ENCODE peak calls at places on chromosomes 13 and 19, in five cellular contexts. O, P, Z, X and L are unnamed samples.

GRCh38 chr19:16315825-16316505 is 8.7 kb upstream of the KLF2 start:
- DNase-seq in O (no peak), P (peak), Z (peak), X (peak), L (no peak)

GRCh38 chr13:40665754-40666057 is 735 bp downstream of the FOXO1 start:
- DNase-seq in O (no peak), P (no peak), Z (peak), X (no peak), L (no peak)

GRCh38 chr19:17097593-17098126 is 22.1 kb downstream of the MYO9B start:
- DNase-seq in O (no peak), P (no peak), Z (no peak), X (no peak), L (no peak)

GRCh38 chr19:46289724-46290619 is 6.9 kb upstream of the HIF3A start:
- DNase-seq in O (no peak), P (no peak), Z (no peak), X (no peak), L (no peak)

GRCh38 chr13:113928701-113929627 is 44.9 kb downstream of the C13orf46 start:
- DNase-seq in O (no peak), P (peak), Z (peak), X (peak), L (peak)

GRCh38 chr19:45448887-45449299 is 18.9 kb upstream of the FOSB start:
- DNase-seq in O (no peak), P (no peak), Z (no peak), X (no peak), L (no peak)

GRCh38 chr19:45047188-45047797 is 8.4 kb downstream of the CLASRP start:
- DNase-seq in O (no peak), P (no peak), Z (no peak), X (no peak), L (no peak)

GRCh38 chr19:8505680-8506401 is 3.4 kb upstream of the PRAM1 start:
- DNase-seq in O (peak), P (peak), Z (peak), X (peak), L (peak)

GRCh38 chr13:101795025-101795424 is 342.6 kb downstream of the ITGBL1 start:
- DNase-seq in O (no peak), P (no peak), Z (no peak), X (no peak), L (no peak)

GRCh38 chr13:28505543-28506135 is 10.7 kb upstream of the FLT1 start:
- DNase-seq in O (no peak), P (no peak), Z (no peak), X (no peak), L (no peak)
- TF ChIP-seq CTCF in O (no peak), P (no peak), Z (no peak), X (no peak), L (no peak)

GRCh38 chr13:23510979-23511735 is 59.1 kb upstream of the TNFRSF19 start:
- DNase-seq in O (peak), P (no peak), Z (no peak), X (no peak), L (no peak)
- TF ChIP-seq CTCF in O (peak), P (no peak), Z (peak), X (peak), L (peak)

GRCh38 chr13:28459911-28460310 is 35.0 kb downstream of the FLT1 start:
- DNase-seq in O (no peak), P (no peak), Z (no peak), X (no peak), L (no peak)
- TF ChIP-seq CTCF in O (no peak), P (no peak), Z (no peak), X (no peak), L (no peak)

DNA sequence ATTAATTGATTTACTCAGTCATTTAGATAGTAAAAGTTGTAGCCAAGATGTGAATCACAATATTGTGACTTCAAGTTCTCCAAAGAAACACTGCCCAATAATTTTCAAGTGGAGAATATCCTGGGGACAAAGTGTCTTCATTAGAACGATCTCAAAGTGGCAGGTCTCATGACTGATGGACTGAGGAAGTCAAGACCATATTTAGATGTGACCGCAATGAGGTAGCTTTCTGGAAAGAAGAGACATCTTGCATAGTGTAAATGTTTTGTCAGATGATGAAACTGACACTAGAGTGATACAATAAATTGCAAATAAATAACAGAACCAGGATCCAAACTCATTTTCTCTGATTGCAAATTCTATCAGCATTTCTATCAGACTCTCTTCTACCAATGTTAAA is 1476.9 kb downstream of the EFNB2 start:
- DNase-seq in O (no peak), P (no peak), Z (no peak), X (no peak), L (no peak)
- TF ChIP-seq CTCF in O (no peak), P (no peak), Z (no peak), X (no peak), L (no peak)

GRCh38 chr13:38417727-38418126 is 68.1 kb downstream of the UFM1 start:
- DNase-seq in O (peak), P (no peak), Z (no peak), X (no peak), L (no peak)
- TF ChIP-seq CTCF in O (peak), P (no peak), Z (peak), X (peak), L (peak)

GRCh38 chr19:23436944-23437343 is 41.7 kb upstream of the ZNF91 start:
- DNase-seq in O (peak), P (no peak), Z (no peak), X (no peak), L (no peak)
- TF ChIP-seq CTCF in O (peak), P (no peak), Z (peak), X (peak), L (no peak)

GRCh38 chr13:53272873-53273272 is 244.3 kb downstream of the OLFM4 start:
- DNase-seq in O (peak), P (no peak), Z (no peak), X (no peak), L (no peak)
- TF ChIP-seq CTCF in O (no peak), P (no peak), Z (no peak), X (no peak), L (no peak)

GRCh38 chr19:21934131-21934530 is 76.6 kb downstream of the ZNF208 start:
- DNase-seq in O (no peak), P (no peak), Z (no peak), X (no peak), L (no peak)
- TF ChIP-seq CTCF in O (no peak), P (no peak), Z (no peak), X (no peak), L (no peak)

GRCh38 chr13:26095846-26096245 is 44.0 kb upstream of the SHISA2 start:
- DNase-seq in O (no peak), P (no peak), Z (no peak), X (no peak), L (no peak)

DNA sequence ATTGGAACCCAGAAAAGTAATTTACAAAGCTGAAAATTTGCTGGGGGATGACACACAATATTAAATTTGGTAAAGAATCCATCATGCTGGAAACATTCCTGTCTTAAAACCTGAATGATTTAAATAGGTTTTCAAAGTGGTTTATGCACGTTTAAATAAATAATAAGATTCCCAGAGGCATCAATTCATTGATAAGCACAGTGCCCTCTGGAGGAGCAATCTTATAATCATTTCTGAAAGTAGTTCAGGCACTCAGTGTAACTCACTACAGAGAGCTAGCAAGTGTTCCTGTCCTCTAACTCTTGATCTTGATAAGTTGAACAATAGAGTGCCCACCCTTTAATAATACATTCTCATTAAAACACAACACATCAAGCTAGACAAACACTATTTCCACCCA is 43.5 kb upstream of the SHISA2 start:
- DNase-seq in O (no peak), P (no peak), Z (no peak), X (no peak), L (no peak)
- TF ChIP-seq CTCF in O (peak), P (no peak), Z (no peak), X (no peak), L (peak)

GRCh38 chr19:33192010-33192409 is 2.1 kb upstream of the LRP3 start:
- DNase-seq in O (peak), P (no peak), Z (no peak), X (no peak), L (no peak)
- TF ChIP-seq CTCF in O (peak), P (no peak), Z (no peak), X (peak), L (peak)